ENCODE peak calls at places on chromosome 16, in seven cellular contexts. Q, X, P, A, Y, T and D are unnamed samples.

GRCh38 chr16:28303132-28303531 is 10.8 kb downstream of the SBK1 start:
- DNase-seq in Q (no peak), X (no peak), P (no peak), A (no peak), Y (no peak), T (no peak), D (no peak)

GRCh38 chr16:69888005-69888560 is 63.1 kb upstream of the CLEC18A start:
- DNase-seq in Q (no peak), X (no peak), P (no peak), A (no peak), Y (no peak), T (no peak), D (no peak)

GRCh38 chr16:66580605-66581209 is 1.4 kb downstream of the CMTM2 start:
- DNase-seq in Q (no peak), X (no peak), P (peak), A (peak), Y (no peak), T (no peak), D (no peak)

GRCh38 chr16:58197314-58198012 is 443 bp downstream of the CSNK2A2 start:
- DNase-seq in Q (no peak), X (no peak), P (no peak), A (no peak), Y (no peak), T (no peak), D (peak)

GRCh38 chr16:69711115-69711740 is 15.1 kb downstream of the NQO1 start:
- DNase-seq in Q (peak), X (no peak), P (peak), A (no peak), Y (peak), T (peak), D (no peak)

GRCh38 chr16:74568961-74569631 is 37.8 kb downstream of the GLG1 start:
- DNase-seq in Q (no peak), X (no peak), P (no peak), A (no peak), Y (no peak), T (no peak), D (no peak)

GRCh38 chr16:54694651-54695050 is 236.0 kb upstream of the IRX5 start:
- DNase-seq in Q (no peak), X (no peak), P (no peak), A (no peak), Y (no peak), T (no peak), D (no peak)

GRCh38 chr16:56684256-56684925 is 2.1 kb downstream of the MT1X start:
- DNase-seq in Q (no peak), X (no peak), P (no peak), A (no peak), Y (no peak), T (no peak), D (no peak)

GRCh38 chr16:79740153-79740720 is 139.7 kb upstream of the MAF start:
- DNase-seq in Q (no peak), X (no peak), P (no peak), A (peak), Y (no peak), T (no peak), D (no peak)

GRCh38 chr16:8867483-8868271 is 1.1 kb downstream of the CARHSP1 start:
- DNase-seq in Q (peak), X (no peak), P (no peak), A (no peak), Y (peak), T (no peak), D (peak)

GRCh38 chr16:17343729-17344128 is 127.0 kb downstream of the XYLT1 start:
- DNase-seq in Q (no peak), X (no peak), P (no peak), A (no peak), Y (no peak), T (no peak), D (no peak)

GRCh38 chr16:77336637-77337036 is 98.2 kb downstream of the ADAMTS18 start:
- DNase-seq in Q (no peak), X (no peak), P (peak), A (no peak), Y (no peak), T (no peak), D (no peak)

GRCh38 chr16:48533931-48534330 is 76.0 kb downstream of the N4BP1 start:
- DNase-seq in Q (no peak), X (no peak), P (no peak), A (no peak), Y (peak), T (no peak), D (no peak)

GRCh38 chr16:53465606-53466290 is 31.5 kb downstream of the RBL2 start:
- DNase-seq in Q (no peak), X (no peak), P (peak), A (no peak), Y (no peak), T (peak), D (no peak)

GRCh38 chr16:11914759-11915643 is 755 bp downstream of the GSPT1 start:
- DNase-seq in Q (peak), X (peak), P (peak), A (no peak), Y (peak), T (no peak), D (peak)

GRCh38 chr16:57749101-57749692 is 13.6 kb downstream of the KATNB1 start:
- DNase-seq in Q (no peak), X (no peak), P (no peak), A (no peak), Y (no peak), T (no peak), D (no peak)

DNA sequence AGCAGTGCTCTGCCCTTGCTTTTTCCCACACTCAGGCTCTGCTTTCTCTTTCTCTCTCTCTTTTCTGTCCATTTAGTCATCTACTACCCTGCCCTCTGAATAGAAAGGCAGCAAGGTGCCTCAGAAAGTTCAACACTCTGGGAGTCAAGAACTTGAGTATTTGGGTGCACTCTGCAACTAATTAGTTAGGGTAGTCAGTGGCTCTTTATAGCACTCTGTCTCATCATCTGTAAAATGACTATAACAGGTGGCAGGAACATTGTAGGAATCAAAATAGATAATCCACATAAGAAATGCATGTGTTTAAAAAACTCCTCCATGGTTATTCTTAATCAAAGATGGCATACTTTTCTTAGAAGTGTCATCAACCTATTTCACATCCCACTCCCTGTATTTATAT is 7.2 kb downstream of the OR2C1 start:
- DNase-seq in Q (no peak), X (no peak), P (no peak), A (no peak), Y (no peak), T (no peak), D (no peak)
- TF ChIP-seq CTCF in Q (no peak), X (no peak), P (no peak), A (no peak), Y (no peak), T (no peak), D (no peak)

DNA sequence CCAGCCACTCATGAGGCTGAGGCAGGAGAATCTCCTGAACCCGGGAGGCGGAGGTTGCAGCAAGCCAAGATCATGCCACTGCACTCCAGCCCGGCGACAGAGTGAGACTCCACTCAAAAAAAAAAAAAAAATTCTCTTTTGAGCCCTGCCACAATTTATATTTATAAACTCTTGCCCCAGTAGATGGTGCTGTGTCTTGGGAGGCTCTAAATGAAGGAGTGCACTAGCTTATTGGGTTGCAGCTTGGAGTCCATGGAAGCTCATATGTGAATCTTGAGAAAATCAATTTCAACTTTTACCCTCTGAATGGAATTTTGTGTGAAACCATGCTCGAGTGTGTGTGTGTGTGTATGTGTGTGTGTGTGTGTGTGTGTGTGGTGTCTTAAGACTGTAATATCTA is 420.1 kb downstream of the HS3ST4 start:
- DNase-seq in Q (no peak), X (peak), P (no peak), A (no peak), Y (no peak), T (no peak), D (no peak)
- TF ChIP-seq CTCF in Q (no peak), X (no peak), P (no peak), A (no peak), Y (no peak), T (no peak), D (no peak)

DNA sequence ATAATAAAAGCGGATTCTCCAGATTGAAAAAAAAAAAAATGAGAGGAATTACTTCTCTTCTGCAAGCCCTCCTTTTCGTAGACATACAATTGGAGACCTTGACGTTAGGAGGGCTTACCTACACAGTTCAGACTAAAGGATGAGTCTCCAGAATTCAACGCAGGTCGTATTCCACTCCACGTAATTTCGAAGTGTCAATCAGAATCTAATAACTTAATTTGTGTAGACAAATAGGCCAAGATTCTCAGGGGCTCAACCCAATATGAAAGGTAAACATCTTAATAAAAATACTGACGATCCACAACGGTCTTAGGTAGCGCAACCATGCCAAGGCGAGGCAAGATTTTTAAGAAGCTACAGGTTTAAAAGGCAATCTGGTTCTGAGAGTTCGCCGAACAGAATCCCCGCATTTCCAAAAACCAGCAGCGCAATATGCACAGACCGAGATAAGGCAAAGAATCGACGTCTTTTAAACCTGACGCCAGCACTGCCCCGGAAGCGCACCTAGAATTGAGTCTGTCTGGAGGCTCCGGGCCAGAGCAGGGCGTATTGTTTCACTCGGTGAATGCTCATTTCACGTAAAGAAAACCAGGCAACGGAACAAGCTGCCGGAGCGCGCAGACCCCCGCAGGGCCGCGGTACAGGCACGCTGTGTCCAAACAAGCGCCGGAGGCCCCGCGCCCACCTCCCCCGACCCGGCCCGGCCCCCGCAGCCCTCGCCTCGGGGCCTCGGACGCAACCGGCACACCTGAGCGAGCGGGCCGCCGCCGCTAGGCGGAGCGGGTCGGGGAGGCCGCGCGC is 623 bp downstream of the MBTPS1 start:
- DNase-seq in Q (peak), X (no peak), P (peak), A (peak), Y (peak), T (no peak), D (no peak)
- TF ChIP-seq CTCF in Q (no peak), X (peak), P (no peak), A (no peak), Y (peak), T (peak), D (peak)

GRCh38 chr16:30083216-30084055 is 7.6 kb downstream of the PPP4C start:
- DNase-seq in Q (no peak), X (no peak), P (no peak), A (no peak), Y (no peak), T (no peak), D (no peak)

GRCh38 chr16:30084096-30084815 is 7.5 kb downstream of the TBX6 start:
- DNase-seq in Q (no peak), X (no peak), P (no peak), A (no peak), Y (no peak), T (no peak), D (no peak)

GRCh38 chr16:30085247-30085646 is 6.5 kb downstream of the TBX6 start:
- DNase-seq in Q (no peak), X (no peak), P (no peak), A (no peak), Y (no peak), T (no peak), D (no peak)

GRCh38 chr16:30084816-30085159 is 6.9 kb downstream of the TBX6 start:
- DNase-seq in Q (no peak), X (no peak), P (no peak), A (no peak), Y (no peak), T (no peak), D (no peak)

DNA sequence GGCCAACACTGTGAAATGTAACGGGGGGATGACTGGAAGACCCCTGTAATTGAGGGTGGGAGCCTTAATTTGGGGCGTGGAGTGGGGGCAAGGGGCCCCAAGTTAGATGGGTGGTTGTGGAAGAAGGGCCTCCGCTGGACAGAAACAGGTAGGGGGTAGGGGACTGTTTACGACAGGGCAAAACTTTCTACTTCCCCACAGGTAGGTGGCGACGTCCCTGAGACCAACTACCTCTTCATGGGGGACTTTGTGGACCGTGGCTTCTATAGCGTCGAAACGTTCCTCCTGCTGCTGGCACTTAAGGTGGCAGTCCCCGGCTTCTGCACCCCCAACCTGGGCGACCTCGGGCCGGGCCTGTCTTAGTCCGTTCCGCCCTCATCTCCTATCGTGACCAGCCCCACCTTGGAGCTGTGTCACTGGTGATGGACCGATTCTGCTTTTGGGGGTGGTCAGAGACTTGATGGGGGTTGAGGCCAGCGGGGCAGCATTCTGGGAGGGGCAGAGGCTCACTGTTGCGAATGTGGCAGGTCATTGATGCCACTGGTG is 6.8 kb downstream of the PPP4C start:
- DNase-seq in Q (no peak), X (no peak), P (no peak), A (no peak), Y (no peak), T (no peak), D (no peak)
- TF ChIP-seq CTCF in Q (no peak), X (peak), P (peak), A (peak), Y (no peak), T (peak), D (no peak)